ENCODE peak calls at places on chromosomes 5 and 9, in ten cellular contexts. R, U, K, V, G, X, P, C, F and H are unnamed samples.

GRCh38 chr9:4654084-4654483 is 8.0 kb upstream of the PLPP6 start:
- DNase-seq in K (no peak), R (no peak), U (no peak), G (no peak), V (no peak), F (no peak), C (no peak), P (no peak), X (no peak), H (no peak)

GRCh38 chr5:135266975-135267374 is 132.1 kb downstream of the MACROH2A1 start:
- DNase-seq in K (no peak), G (no peak), R (no peak), U (no peak), X (no peak), V (no peak), P (no peak), C (no peak), F (no peak), H (no peak)

GRCh38 chr5:180330810-180331646 is 22.1 kb downstream of the GFPT2 start:
- DNase-seq in U (no peak), R (no peak), P (no peak), X (no peak), K (no peak), F (no peak), V (peak), C (peak), G (no peak), H (no peak)

GRCh38 chr9:93260290-93261066 is 76.5 kb downstream of the WNK2 start:
- DNase-seq in P (no peak), R (no peak), G (no peak), C (no peak), X (no peak), F (no peak), K (no peak), U (no peak), V (no peak), H (no peak)

GRCh38 chr5:2686725-2687124 is 64.8 kb downstream of the IRX2 start:
- DNase-seq in X (no peak), G (peak), V (no peak), P (no peak), U (no peak), C (no peak), F (no peak), R (no peak), K (no peak), H (no peak)

GRCh38 chr5:164027738-164028137 is 522.3 kb downstream of the MAT2B start:
- DNase-seq in R (no peak), X (no peak), G (no peak), P (no peak), C (no peak), U (no peak), K (no peak), F (no peak), V (no peak), H (no peak)

GRCh38 chr9:120610975-120611689 is 31.2 kb upstream of the CDK5RAP2 start:
- DNase-seq in F (no peak), X (no peak), R (no peak), G (no peak), P (no peak), K (no peak), C (peak), U (no peak), V (peak), H (no peak)

GRCh38 chr5:180314106-180314505 is 22.2 kb upstream of the MAPK9 start:
- DNase-seq in U (no peak), P (no peak), G (no peak), X (no peak), C (no peak), F (no peak), V (no peak), K (no peak), R (no peak), H (no peak)

GRCh38 chr5:3099954-3100353 is 348.5 kb upstream of the IRX2 start:
- DNase-seq in P (no peak), G (no peak), X (no peak), F (no peak), K (no peak), R (no peak), V (no peak), C (no peak), U (no peak), H (no peak)

GRCh38 chr9:14323083-14323968 is 9.4 kb upstream of the NFIB start:
- DNase-seq in R (no peak), C (no peak), G (no peak), F (no peak), X (no peak), P (no peak), K (no peak), U (peak), V (no peak), H (no peak)

GRCh38 chr5:83249156-83249555 is 171.8 kb downstream of the XRCC4 start:
- DNase-seq in X (no peak), R (no peak), F (no peak), U (no peak), P (no peak), C (peak), K (no peak), V (no peak), G (no peak), H (no peak)